ENCODE peak calls at places on chromosomes 5 and 9, in seven cellular contexts. P is A549, Z is esophagus squamous epithelium, B is IMR-90, V is HepG2, F is uterus, C is heart left ventricle. M is an unnamed sample.

GRCh38 chr9:8762676-8763075 is 963.1 kb upstream of the DMAC1 start:
- DNase-seq in P (no peak), Z (no peak), B (no peak), V (no peak), F (no peak), C (no peak), M (no peak)

GRCh38 chr9:38240051-38240450 is 152.5 kb upstream of the ALDH1B1 start:
- DNase-seq in P (no peak), Z (no peak), B (no peak), V (no peak), F (no peak), C (no peak), M (no peak)

GRCh38 chr5:74035521-74035937 is 409.5 kb downstream of the ARHGEF28 start:
- DNase-seq in P (peak), Z (no peak), B (peak), V (peak), F (peak), C (no peak), M (no peak)

GRCh38 chr5:6745706-6746217 is 32.5 kb downstream of the TENT4A start:
- DNase-seq in P (peak), Z (no peak), B (peak), V (peak), F (no peak), C (no peak), M (no peak)

GRCh38 chr5:35665066-35665465 is 47.4 kb downstream of the SPEF2 start:
- DNase-seq in P (no peak), Z (no peak), B (no peak), V (no peak), F (no peak), C (no peak), M (no peak)

GRCh38 chr9:82332018-82332773 is 343.6 kb downstream of the SPATA31D1 start:
- DNase-seq in P (peak), Z (no peak), B (peak), V (no peak), F (no peak), C (no peak), M (no peak)

GRCh38 chr5:37111426-37112382 is 137.5 kb downstream of the CPLANE1 start:
- DNase-seq in P (no peak), Z (no peak), B (no peak), V (no peak), F (no peak), C (no peak), M (no peak)

GRCh38 chr9:115296831-115297565 is 179.0 kb upstream of the TNC start:
- DNase-seq in P (no peak), Z (no peak), B (no peak), V (no peak), F (no peak), C (no peak), M (no peak)

GRCh38 chr9:96317335-96317980 is 15.5 kb upstream of the HSD17B3 start:
- DNase-seq in P (peak), Z (no peak), B (peak), V (peak), F (no peak), C (no peak), M (peak)

GRCh38 chr5:3606121-3606831 is 10.6 kb downstream of the IRX1 start:
- DNase-seq in P (no peak), Z (no peak), B (no peak), V (no peak), F (no peak), C (peak), M (no peak)

GRCh38 chr5:82802954-82803353 is 274.2 kb downstream of the TMEM167A start:
- DNase-seq in P (no peak), Z (no peak), B (no peak), V (no peak), F (no peak), C (no peak), M (no peak)

GRCh38 chr9:80648336-80648735 is 1041.0 kb downstream of the TLE1 start:
- DNase-seq in P (no peak), Z (no peak), B (peak), V (no peak), F (no peak), C (no peak), M (no peak)

GRCh38 chr5:89399553-89399952 is 516.6 kb upstream of the MEF2C start:
- DNase-seq in P (no peak), Z (no peak), B (no peak), V (no peak), F (no peak), C (no peak), M (no peak)

GRCh38 chr9:93467062-93467416 is 13.7 kb upstream of the FAM120AOS start:
- DNase-seq in P (no peak), Z (no peak), B (no peak), V (peak), F (no peak), C (no peak), M (no peak)

GRCh38 chr5:154107729-154108128 is 69.0 kb downstream of the MFAP3 start:
- DNase-seq in P (no peak), Z (no peak), B (no peak), V (no peak), F (no peak), C (no peak), M (no peak)

GRCh38 chr5:104189031-104189430 is 626.4 kb upstream of the NUDT12 start:
- DNase-seq in P (no peak), Z (no peak), B (peak), V (no peak), F (no peak), C (no peak), M (peak)

GRCh38 chr5:115873392-115873791 is 31.7 kb downstream of the AP3S1 start:
- DNase-seq in P (no peak), Z (no peak), B (peak), V (no peak), F (no peak), C (no peak), M (no peak)

GRCh38 chr9:27195191-27195590 is 86.2 kb downstream of the TEK start:
- DNase-seq in P (no peak), Z (no peak), B (peak), V (no peak), F (no peak), C (no peak), M (no peak)

GRCh38 chr5:177473461-177473991 is at the start of gene DBN1:
- DNase-seq in P (peak), Z (no peak), B (no peak), V (no peak), F (peak), C (no peak), M (no peak)

GRCh38 chr5:177470759-177471536 is 2.5 kb downstream of the DBN1 start:
- DNase-seq in P (no peak), Z (no peak), B (no peak), V (peak), F (peak), C (no peak), M (no peak)

GRCh38 chr5:177471610-177472356 is 1.7 kb downstream of the DBN1 start:
- DNase-seq in P (no peak), Z (no peak), B (peak), V (no peak), F (peak), C (no peak), M (peak)

GRCh38 chr5:177474094-177474493 is 660 bp upstream of the DBN1 start:
- DNase-seq in P (no peak), Z (no peak), B (no peak), V (no peak), F (peak), C (no peak), M (no peak)

DNA sequence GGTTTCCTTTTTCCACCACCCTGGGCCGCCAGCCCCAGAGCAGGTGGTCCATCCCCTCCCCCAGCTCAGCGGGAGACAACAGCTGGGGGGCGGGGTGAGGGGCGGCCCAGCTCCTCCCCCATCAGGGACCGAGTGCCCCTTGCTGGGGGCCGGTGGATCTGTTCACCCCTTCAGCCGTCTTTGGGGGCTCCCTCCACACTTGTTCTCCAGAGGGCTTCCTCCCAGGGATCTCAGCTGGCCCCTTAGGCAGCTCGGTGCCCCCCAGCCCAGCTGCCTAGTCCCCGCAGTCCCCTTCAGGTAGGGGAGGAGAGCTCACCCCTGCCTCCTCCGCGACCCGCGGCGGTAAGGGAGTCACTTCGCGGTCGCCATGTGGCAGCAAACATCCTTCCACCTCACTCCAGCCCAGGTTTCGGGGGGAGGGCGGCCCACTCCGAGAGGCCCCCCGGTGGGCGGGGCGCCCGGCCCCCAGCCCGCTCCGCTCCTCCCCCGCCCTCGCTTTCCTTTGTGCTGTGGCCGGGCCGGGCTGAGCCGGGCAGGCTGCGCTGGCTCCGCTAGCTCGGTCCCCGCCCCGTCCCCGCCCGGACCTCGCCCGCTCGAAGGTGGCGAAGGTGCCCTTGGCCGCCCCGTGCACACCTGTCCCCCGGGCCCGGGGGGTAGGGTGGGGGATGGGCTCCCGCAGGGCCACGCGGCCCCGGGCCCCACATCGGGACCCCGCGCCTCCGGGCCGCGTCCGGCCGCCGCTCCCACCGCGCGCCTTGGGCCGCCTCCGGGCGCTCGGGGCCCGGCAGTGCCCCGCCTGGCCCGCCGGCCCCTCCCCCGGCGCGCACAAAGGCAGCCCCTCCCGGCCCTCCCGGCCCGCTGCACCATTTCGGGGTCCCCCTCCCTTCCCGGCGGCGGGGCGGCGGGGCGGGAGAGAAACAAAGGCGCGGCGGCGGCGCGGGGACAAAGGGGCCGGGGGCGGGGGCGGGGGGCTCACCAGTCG is 683 bp downstream of the DBN1 start:
- DNase-seq in P (no peak), Z (no peak), B (no peak), V (peak), F (peak), C (no peak), M (no peak)
- TF ChIP-seq POLR2A in P (no peak), Z (no peak), B (peak), V (no peak), F (no peak), C (no peak), M (no peak)

GRCh38 chr5:140881889-140882590 is at the start of gene PCDHA13:
- DNase-seq in P (no peak), Z (no peak), B (no peak), V (no peak), F (peak), C (no peak), M (no peak)

GRCh38 chr5:140882591-140882899 is 621 bp downstream of the PCDHA13 start:
- DNase-seq in P (peak), Z (no peak), B (no peak), V (no peak), F (no peak), C (no peak), M (no peak)

GRCh38 chr5:140883927-140884697 is 2.2 kb downstream of the PCDHA13 start:
- DNase-seq in P (no peak), Z (no peak), B (no peak), V (no peak), F (no peak), C (peak), M (no peak)

GRCh38 chr5:140883373-140883772 is 1.4 kb downstream of the PCDHA13 start:
- DNase-seq in P (no peak), Z (no peak), B (no peak), V (no peak), F (no peak), C (no peak), M (no peak)
- TF ChIP-seq POLR2A in P (no peak), Z (no peak), B (no peak), V (no peak), F (no peak), C (no peak), M (no peak)

GRCh38 chr9:131125038-131125287 is 423 bp upstream of the NUP214 start:
- DNase-seq in P (no peak), Z (no peak), B (no peak), V (no peak), F (no peak), C (no peak), M (no peak)

GRCh38 chr9:131129183-131129582 is 3.8 kb downstream of the NUP214 start:
- DNase-seq in P (no peak), Z (no peak), B (no peak), V (no peak), F (no peak), C (no peak), M (no peak)

GRCh38 chr9:131126059-131126426 is 657 bp downstream of the NUP214 start:
- DNase-seq in P (no peak), Z (no peak), B (no peak), V (peak), F (no peak), C (no peak), M (no peak)

GRCh38 chr9:131122158-131122557 is 3.2 kb upstream of the NUP214 start:
- DNase-seq in P (no peak), Z (no peak), B (no peak), V (peak), F (no peak), C (no peak), M (no peak)

GRCh38 chr9:131125288-131126058 is at the start of gene NUP214:
- DNase-seq in P (peak), Z (peak), B (peak), V (peak), F (peak), C (peak), M (peak)
- TF ChIP-seq POLR2A in P (peak), Z (no peak), B (peak), V (peak), F (peak), C (peak), M (peak)

GRCh38 chr9:91192785-91193657 is 168.7 kb downstream of the AUH start:
- DNase-seq in P (peak), Z (no peak), B (peak), V (peak), F (peak), C (peak), M (peak)
- TF ChIP-seq POLR2A in P (no peak), Z (no peak), B (peak), V (no peak), F (no peak), C (no peak), M (no peak)

GRCh38 chr9:36837431-36838405 is 196.3 kb downstream of the PAX5 start:
- DNase-seq in P (no peak), Z (no peak), B (no peak), V (no peak), F (no peak), C (no peak), M (no peak)
- TF ChIP-seq POLR2A in P (no peak), Z (no peak), B (no peak), V (no peak), F (no peak), C (no peak), M (no peak)

GRCh38 chr9:137264067-137264466 is 8.9 kb downstream of the NELFB start:
- DNase-seq in P (no peak), Z (no peak), B (no peak), V (no peak), F (no peak), C (no peak), M (no peak)
- TF ChIP-seq POLR2A in P (no peak), Z (no peak), B (no peak), V (no peak), F (no peak), C (no peak), M (no peak)

GRCh38 chr5:179818746-179819295 is 1.9 kb upstream of the SQSTM1 start:
- DNase-seq in P (peak), Z (peak), B (peak), V (peak), F (peak), C (peak), M (peak)
- TF ChIP-seq POLR2A in P (no peak), Z (no peak), B (no peak), V (peak), F (peak), C (peak), M (no peak)

GRCh38 chr5:119355636-119356383 is at the start of gene TNFAIP8:
- DNase-seq in P (no peak), Z (peak), B (peak), V (peak), F (peak), C (peak), M (peak)
- TF ChIP-seq POLR2A in P (no peak), Z (no peak), B (no peak), V (no peak), F (no peak), C (peak), M (no peak)